ENCODE peak calls at places on chromosomes 12 and 14, in five cellular contexts. A is NB4, V is esophagus squamous epithelium, K is A549, C is tibial nerve. L is an unnamed sample.

GRCh38 chr12:74619886-74620285 is 82.3 kb downstream of the ATXN7L3B start:
- DNase-seq in A (peak; percentile 7), K (no peak), C (no peak), V (no peak), L (no peak)

GRCh38 chr12:54239568-54239967 is 40.4 kb downstream of the CBX5 start:
- DNase-seq in K (no peak), C (no peak), V (no peak), A (no peak), L (no peak)

GRCh38 chr12:91732086-91732485 is 413.6 kb downstream of the BTG1 start:
- DNase-seq in C (no peak), K (no peak), A (no peak), V (no peak), L (no peak)

GRCh38 chr14:86038401-86038985 is 508.5 kb downstream of the FLRT2 start:
- DNase-seq in C (no peak), V (no peak), K (peak; percentile 41), A (peak; percentile 59), L (peak; percentile 33)

GRCh38 chr12:131908716-131909595 is 14.5 kb downstream of the ULK1 start:
- DNase-seq in K (no peak), A (no peak), V (no peak), C (no peak), L (no peak)

GRCh38 chr14:104429291-104429861 is 150.2 kb upstream of the C14orf180 start:
- DNase-seq in K (no peak), C (no peak), V (no peak), A (no peak), L (no peak)

GRCh38 chr12:111436811-111437210 is 31.1 kb downstream of the SH2B3 start:
- DNase-seq in C (no peak), A (no peak), K (no peak), V (no peak), L (no peak)

GRCh38 chr12:95225645-95226212 is 8.1 kb downstream of the VEZT start:
- DNase-seq in K (no peak), V (no peak), A (no peak), C (no peak), L (no peak)

GRCh38 chr12:132020292-132020691 is 70.5 kb downstream of the EP400 start:
- DNase-seq in A (no peak), C (no peak), V (no peak), K (no peak), L (no peak)

GRCh38 chr12:6559500-6559899 is 3.7 kb upstream of the IFFO1 start:
- DNase-seq in V (no peak), C (no peak), K (no peak), A (no peak), L (no peak)

GRCh38 chr14:50647282-50647681 is 20.8 kb downstream of the SAV1 start:
- DNase-seq in C (no peak), K (no peak), A (no peak), V (no peak), L (no peak)

GRCh38 chr14:92108345-92109254 is 2.2 kb upstream of the ATXN3 start:
- DNase-seq in K (no peak), V (no peak), A (peak; percentile 18), C (no peak), L (no peak)

GRCh38 chr14:89486961-89487360 is 69.9 kb upstream of the FOXN3 start:
- DNase-seq in A (peak; percentile 83), V (no peak), C (no peak), K (no peak), L (no peak)

GRCh38 chr12:12954878-12955625 is 3.1 kb upstream of the GPRC5D start:
- DNase-seq in C (no peak), A (peak; percentile 3), V (no peak), K (peak; percentile 40), L (no peak)

GRCh38 chr12:69601962-69602685 is 8.6 kb downstream of the LRRC10 start:
- DNase-seq in K (no peak), V (no peak), C (no peak), A (no peak), L (no peak)

GRCh38 chr12:104591272-104591940 is 134.7 kb downstream of the CHST11 start:
- DNase-seq in C (no peak), K (peak; percentile 28), V (no peak), A (no peak), L (no peak)

GRCh38 chr12:124453419-124454351 is 113.7 kb downstream of the NCOR2 start:
- DNase-seq in V (peak; percentile 56), C (peak; percentile 66), K (peak; percentile 69), A (peak; percentile 99), L (no peak)

GRCh38 chr14:81682134-81682533 is 148.5 kb upstream of the SEL1L start:
- DNase-seq in K (no peak), V (no peak), A (no peak), C (no peak), L (no peak)

DNA sequence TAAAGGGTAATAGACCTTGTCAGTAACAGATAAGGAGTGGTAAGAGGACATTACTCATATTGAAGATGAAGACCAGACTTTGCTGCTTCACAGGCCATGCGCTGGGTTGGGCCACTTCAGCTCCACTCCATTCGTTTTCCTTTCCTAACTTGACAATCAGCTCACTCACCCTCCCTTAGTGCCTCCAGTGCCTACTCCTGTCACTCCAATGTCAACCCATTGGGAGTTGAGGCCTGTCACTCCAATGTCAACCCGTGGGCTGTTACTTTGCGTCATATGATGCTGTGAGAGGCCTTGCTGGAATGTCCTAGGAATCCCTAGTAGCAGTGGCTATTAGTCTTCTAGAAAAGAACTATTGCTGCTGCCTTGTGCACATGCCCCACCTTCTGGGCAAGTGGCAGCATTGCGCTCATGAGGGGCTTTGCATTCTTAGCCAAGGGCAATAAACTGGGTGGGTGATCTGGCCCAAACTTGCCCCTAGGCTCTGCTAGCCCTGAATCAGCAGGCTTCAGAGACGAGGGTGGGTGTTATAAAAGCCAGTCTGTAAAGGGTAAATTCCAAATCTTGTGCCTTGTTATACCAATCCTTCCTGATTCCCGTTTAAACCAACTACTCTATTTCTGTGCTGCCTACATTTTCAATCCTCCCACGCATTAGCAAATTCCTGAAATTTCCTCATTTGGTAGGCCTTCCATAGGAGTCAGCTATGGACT is 36.1 kb downstream of the BAZ2A start:
- DNase-seq in K (peak; percentile 75), V (no peak), A (peak; percentile 80), C (peak; percentile 48), L (peak; percentile 73)
- TF ChIP-seq POLR2A in K (no peak), V (no peak), A (no peak), C (peak; percentile 46), L (no peak)

GRCh38 chr12:49543221-49543913 is 4.5 kb downstream of the KCNH3 start:
- DNase-seq in V (no peak), A (no peak), K (no peak), C (no peak), L (no peak)
- TF ChIP-seq POLR2A in V (no peak), A (no peak), K (no peak), C (no peak), L (no peak)

DNA sequence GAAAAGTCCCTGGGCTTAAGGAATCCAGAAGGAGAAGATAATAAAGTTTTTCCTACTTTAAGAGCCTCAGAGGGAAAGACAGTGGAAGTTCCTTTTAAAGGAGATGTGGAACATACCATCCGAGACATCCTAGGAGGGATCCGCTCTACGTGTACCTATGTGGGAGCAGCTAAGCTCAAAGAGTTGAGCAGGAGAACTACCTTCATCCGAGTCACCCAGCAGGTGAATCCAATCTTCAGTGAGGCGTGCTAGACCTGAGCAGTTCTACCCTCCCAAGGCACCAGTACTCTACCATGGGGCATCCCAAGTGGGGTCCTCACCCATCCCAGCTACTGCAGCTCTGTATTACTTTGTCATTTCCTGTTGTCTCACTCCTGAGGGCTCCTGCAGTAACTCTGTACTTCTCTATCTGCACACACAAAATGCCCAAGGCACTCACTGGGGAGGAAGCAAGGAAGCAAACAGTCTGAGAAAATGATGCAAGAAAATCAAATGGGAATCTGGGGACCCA is 3.8 kb downstream of the TINF2 start:
- DNase-seq in A (no peak), K (no peak), C (no peak), V (no peak), L (no peak)
- TF ChIP-seq POLR2A in A (no peak), K (no peak), C (no peak), V (no peak), L (no peak)

GRCh38 chr14:79734151-79734550 is 477.2 kb downstream of the DIO2 start:
- DNase-seq in A (no peak), C (no peak), V (no peak), K (no peak), L (no peak)

GRCh38 chr14:79735121-79735520 is 476.2 kb downstream of the DIO2 start:
- DNase-seq in C (no peak), K (no peak), V (no peak), A (no peak), L (no peak)

GRCh38 chr14:79728331-79728730 is 483.0 kb downstream of the DIO2 start:
- DNase-seq in K (no peak), A (no peak), C (no peak), V (no peak), L (no peak)

GRCh38 chr14:79730911-79731310 is 480.4 kb downstream of the DIO2 start:
- DNase-seq in V (no peak), A (no peak), C (no peak), K (no peak), L (no peak)

GRCh38 chr14:79732911-79733310 is 478.4 kb downstream of the DIO2 start:
- DNase-seq in C (no peak), K (no peak), V (no peak), A (no peak), L (no peak)
- TF ChIP-seq POLR2A in C (no peak), K (no peak), V (no peak), A (no peak), L (no peak)

GRCh38 chr12:120710805-120711296 is 593 bp downstream of the UNC119B start:
- DNase-seq in V (no peak), A (peak; percentile 72), C (no peak), K (no peak), L (peak; percentile 39)

GRCh38 chr12:120711411-120711810 is 1.2 kb downstream of the UNC119B start:
- DNase-seq in A (no peak), C (no peak), K (no peak), V (no peak), L (no peak)

GRCh38 chr12:120708646-120709045 is 1.6 kb upstream of the UNC119B start:
- DNase-seq in V (no peak), A (no peak), K (no peak), C (no peak), L (no peak)

GRCh38 chr12:120712654-120713053 is 2.4 kb downstream of the UNC119B start:
- DNase-seq in V (no peak), A (no peak), K (no peak), C (no peak), L (no peak)

DNA sequence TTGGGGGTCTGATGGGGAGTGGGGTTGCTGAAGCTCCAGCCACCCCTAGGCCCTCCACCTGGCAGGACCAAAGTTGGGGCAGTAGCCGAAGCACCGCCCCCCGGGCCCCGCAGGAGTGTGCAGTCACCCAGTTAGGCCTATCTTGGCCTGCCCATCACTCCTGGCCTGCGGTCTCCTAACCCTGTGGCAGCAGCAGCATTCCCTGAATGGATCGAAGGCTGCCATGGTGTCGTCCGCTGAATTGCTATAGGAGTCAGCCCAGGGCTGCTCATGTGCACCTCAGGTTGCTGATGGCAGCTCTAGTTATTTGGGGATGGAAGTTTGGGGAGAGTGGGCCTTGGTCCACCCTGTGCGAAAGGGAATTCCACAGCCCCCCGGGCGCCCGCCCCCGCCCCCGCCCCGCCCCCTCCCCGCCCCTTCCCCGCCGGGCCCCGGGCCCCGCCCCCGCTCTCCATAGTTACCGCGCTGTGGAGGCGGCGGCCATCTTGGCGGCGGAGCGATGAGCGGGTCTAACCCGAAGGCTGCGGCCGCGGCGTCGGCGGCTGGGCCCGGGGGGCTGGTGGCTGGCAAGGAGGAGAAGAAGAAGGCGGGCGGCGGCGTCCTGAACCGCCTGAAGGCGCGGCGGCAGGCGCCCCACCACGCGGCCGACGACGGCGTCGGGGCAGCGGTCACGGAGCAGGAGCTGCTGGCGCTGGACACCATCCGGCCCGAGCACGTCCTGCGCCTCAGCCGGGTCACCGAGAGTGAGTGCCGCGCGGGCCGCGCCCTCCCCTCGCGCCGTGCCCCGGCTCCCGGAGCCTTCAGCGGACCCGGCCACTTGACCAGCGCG is at the start of gene UNC119B:
- DNase-seq in K (peak; percentile 52), A (peak; percentile 79), V (no peak), C (peak; percentile 60), L (peak; percentile 79)
- TF ChIP-seq POLR2A in K (peak; percentile 82), A (peak; percentile 65), V (no peak), C (no peak), L (peak; percentile 27)

GRCh38 chr12:89709157-89709993 is 737 bp upstream of the ATP2B1 start:
- DNase-seq in C (peak; percentile 99), K (peak; percentile 100), A (peak; percentile 100), V (peak; percentile 96), L (peak; percentile 99)
- TF ChIP-seq POLR2A in C (peak; percentile 96), K (peak; percentile 89), A (peak; percentile 57), V (peak; percentile 99), L (peak; percentile 84)

L was measured in erythroblast.